ENCODE peak calls at places on chromosomes 1 and 21, in seven cellular contexts. N, A, X, G, W, D and J are unnamed samples.

GRCh38 chr1:181159451-181160151 is 71.1 kb downstream of the IER5 start:
- DNase-seq in N (peak), A (no peak), X (no peak), G (no peak), W (peak), D (peak), J (no peak)

GRCh38 chr21:44833663-44834062 is 15.8 kb upstream of the SUMO3 start:
- DNase-seq in N (no peak), A (no peak), X (no peak), G (no peak), W (no peak), D (no peak), J (no peak)

GRCh38 chr21:18832950-18833349 is 429.4 kb upstream of the TMPRSS15 start:
- DNase-seq in N (no peak), A (no peak), X (no peak), G (no peak), W (no peak), D (peak), J (no peak)

GRCh38 chr1:33346921-33347649 is 26.2 kb upstream of the A3GALT2 start:
- DNase-seq in N (no peak), A (peak), X (no peak), G (no peak), W (no peak), D (peak), J (no peak)

GRCh38 chr1:91594383-91595065 is 93.9 kb downstream of the CDC7 start:
- DNase-seq in N (no peak), A (no peak), X (no peak), G (no peak), W (no peak), D (no peak), J (no peak)

GRCh38 chr1:164659621-164660414 is 100.8 kb downstream of the PBX1 start:
- DNase-seq in N (no peak), A (no peak), X (no peak), G (peak), W (peak), D (peak), J (no peak)

GRCh38 chr1:210627740-210628139 is 299.0 kb downstream of the HHAT start:
- DNase-seq in N (no peak), A (no peak), X (no peak), G (no peak), W (no peak), D (no peak), J (no peak)

GRCh38 chr1:41278076-41278475 is 36.0 kb upstream of the SCMH1 start:
- DNase-seq in N (no peak), A (no peak), X (no peak), G (no peak), W (no peak), D (no peak), J (no peak)

GRCh38 chr1:45409243-45409642 is 69.0 kb upstream of the MUTYH start:
- DNase-seq in N (no peak), A (no peak), X (no peak), G (no peak), W (no peak), D (no peak), J (no peak)

GRCh38 chr1:56644941-56645662 is at the start of gene PRKAA2:
- DNase-seq in N (no peak), A (peak), X (peak), G (peak), W (peak), D (peak), J (peak)

GRCh38 chr1:161153682-161154337 is at the start of gene UFC1:
- DNase-seq in N (peak), A (peak), X (peak), G (peak), W (peak), D (peak), J (peak)

GRCh38 chr1:194618101-194618500 is 1431.7 kb upstream of the B3GALT2 start:
- DNase-seq in N (no peak), A (no peak), X (no peak), G (no peak), W (no peak), D (no peak), J (no peak)

GRCh38 chr1:82818596-82818995 is 1017.9 kb downstream of the ADGRL2 start:
- DNase-seq in N (no peak), A (no peak), X (no peak), G (no peak), W (no peak), D (no peak), J (no peak)

GRCh38 chr1:33093004-33093403 is 12.1 kb downstream of the AZIN2 start:
- DNase-seq in N (no peak), A (no peak), X (no peak), G (no peak), W (no peak), D (no peak), J (no peak)

GRCh38 chr1:203682401-203683383 is 56.1 kb downstream of the ATP2B4 start:
- DNase-seq in N (peak), A (peak), X (no peak), G (no peak), W (no peak), D (no peak), J (no peak)

GRCh38 chr1:197268012-197268411 is at the start of gene CRB1:
- DNase-seq in N (no peak), A (no peak), X (no peak), G (no peak), W (no peak), D (no peak), J (no peak)

GRCh38 chr1:31432592-31433395 is 19.8 kb downstream of the SERINC2 start:
- DNase-seq in N (no peak), A (no peak), X (no peak), G (no peak), W (no peak), D (no peak), J (no peak)

GRCh38 chr1:221567859-221568507 is 173.9 kb downstream of the DUSP10 start:
- DNase-seq in N (no peak), A (no peak), X (no peak), G (no peak), W (no peak), D (no peak), J (no peak)

GRCh38 chr1:201376464-201377374 is 761 bp downstream of the TNNT2 start:
- DNase-seq in N (no peak), A (peak), X (no peak), G (no peak), W (no peak), D (peak), J (peak)

GRCh38 chr1:182962554-182963115 is 9.7 kb upstream of the SHCBP1L start:
- DNase-seq in N (no peak), A (peak), X (peak), G (peak), W (peak), D (peak), J (peak)

GRCh38 chr1:24862775-24863483 is 67.1 kb downstream of the RUNX3 start:
- DNase-seq in N (no peak), A (no peak), X (no peak), G (no peak), W (no peak), D (no peak), J (no peak)

GRCh38 chr21:25647632-25648031 is 8.6 kb downstream of the JAM2 start:
- DNase-seq in N (no peak), A (no peak), X (no peak), G (no peak), W (no peak), D (no peak), J (no peak)

GRCh38 chr1:200029035-200029623 is 1.6 kb downstream of the NR5A2 start:
- DNase-seq in N (no peak), A (peak), X (no peak), G (no peak), W (peak), D (peak), J (peak)

GRCh38 chr1:58583496-58583895 is 6.4 kb upstream of the TACSTD2 start:
- DNase-seq in N (no peak), A (no peak), X (no peak), G (no peak), W (no peak), D (no peak), J (no peak)

GRCh38 chr1:91160363-91161075 is 138.7 kb upstream of the ZNF644 start:
- DNase-seq in N (no peak), A (no peak), X (no peak), G (no peak), W (no peak), D (no peak), J (no peak)

GRCh38 chr1:234408757-234409156 is 35.5 kb downstream of the COA6 start:
- DNase-seq in N (peak), A (no peak), X (no peak), G (no peak), W (no peak), D (no peak), J (no peak)

GRCh38 chr1:223712856-223713494 is 636 bp downstream of the CAPN2 start:
- DNase-seq in N (peak), A (peak), X (peak), G (peak), W (no peak), D (peak), J (no peak)

GRCh38 chr1:11567244-11568065 is 86.8 kb downstream of the FBXO2 start:
- DNase-seq in N (no peak), A (no peak), X (no peak), G (no peak), W (no peak), D (no peak), J (no peak)

GRCh38 chr1:76374111-76374510 is 299.6 kb downstream of the ST6GALNAC3 start:
- DNase-seq in N (no peak), A (no peak), X (no peak), G (no peak), W (no peak), D (no peak), J (no peak)

GRCh38 chr21:39022901-39023693 is 160.2 kb downstream of the PSMG1 start:
- DNase-seq in N (no peak), A (no peak), X (peak), G (peak), W (no peak), D (no peak), J (no peak)

GRCh38 chr1:41315482-41315823 is 45.8 kb upstream of the FOXO6 start:
- DNase-seq in N (no peak), A (no peak), X (no peak), G (no peak), W (no peak), D (no peak), J (no peak)

GRCh38 chr21:46598563-46599250 is 6.2 kb downstream of the S100B start:
- DNase-seq in N (no peak), A (no peak), X (peak), G (no peak), W (no peak), D (no peak), J (no peak)

GRCh38 chr21:37059181-37059580 is 13.7 kb downstream of the PIGP start:
- DNase-seq in N (no peak), A (no peak), X (no peak), G (no peak), W (no peak), D (no peak), J (no peak)

GRCh38 chr21:37057614-37058013 is 15.3 kb downstream of the PIGP start:
- DNase-seq in N (no peak), A (no peak), X (no peak), G (no peak), W (no peak), D (no peak), J (no peak)

GRCh38 chr21:37062592-37062933 is 10.3 kb downstream of the PIGP start:
- DNase-seq in N (no peak), A (no peak), X (no peak), G (no peak), W (no peak), D (no peak), J (no peak)

GRCh38 chr21:37061926-37062591 is 10.8 kb downstream of the PIGP start:
- DNase-seq in N (no peak), A (no peak), X (no peak), G (no peak), W (no peak), D (no peak), J (no peak)

DNA sequence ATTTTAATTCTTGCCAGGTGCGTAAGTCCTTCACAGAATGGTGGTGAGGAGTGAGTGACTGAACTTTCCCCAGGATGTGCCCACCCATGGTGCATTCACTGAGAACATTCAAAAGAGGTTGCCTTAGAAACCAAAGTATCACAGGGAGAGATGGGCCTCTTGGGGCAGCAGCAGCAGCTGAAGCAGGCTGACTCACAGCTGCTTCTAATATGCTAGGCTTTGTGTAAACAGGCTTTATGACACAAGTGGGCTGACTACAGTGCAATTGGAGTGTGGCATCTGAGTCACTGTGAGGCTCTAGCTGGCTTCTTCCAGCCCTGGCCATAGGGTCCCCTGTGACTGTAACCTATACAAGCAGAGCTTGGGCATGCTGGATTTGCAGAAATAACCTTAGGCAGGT is 12.6 kb downstream of the PIGP start:
- DNase-seq in N (no peak), A (no peak), X (no peak), G (peak), W (no peak), D (peak), J (no peak)
- TF ChIP-seq CTCF in N (no peak), A (no peak), X (no peak), G (no peak), W (no peak), D (no peak), J (no peak)

GRCh38 chr1:217078959-217079358 is 355.7 kb upstream of the ESRRG start:
- DNase-seq in N (no peak), A (no peak), X (no peak), G (no peak), W (no peak), D (no peak), J (no peak)
- TF ChIP-seq CTCF in N (no peak), A (no peak), X (no peak), G (no peak), W (no peak), D (no peak), J (no peak)

GRCh38 chr1:68232354-68233148 is at the start of gene WLS:
- DNase-seq in N (no peak), A (peak), X (peak), G (peak), W (peak), D (peak), J (peak)
- TF ChIP-seq CTCF in N (no peak), A (no peak), X (peak), G (peak), W (no peak), D (no peak), J (peak)

DNA sequence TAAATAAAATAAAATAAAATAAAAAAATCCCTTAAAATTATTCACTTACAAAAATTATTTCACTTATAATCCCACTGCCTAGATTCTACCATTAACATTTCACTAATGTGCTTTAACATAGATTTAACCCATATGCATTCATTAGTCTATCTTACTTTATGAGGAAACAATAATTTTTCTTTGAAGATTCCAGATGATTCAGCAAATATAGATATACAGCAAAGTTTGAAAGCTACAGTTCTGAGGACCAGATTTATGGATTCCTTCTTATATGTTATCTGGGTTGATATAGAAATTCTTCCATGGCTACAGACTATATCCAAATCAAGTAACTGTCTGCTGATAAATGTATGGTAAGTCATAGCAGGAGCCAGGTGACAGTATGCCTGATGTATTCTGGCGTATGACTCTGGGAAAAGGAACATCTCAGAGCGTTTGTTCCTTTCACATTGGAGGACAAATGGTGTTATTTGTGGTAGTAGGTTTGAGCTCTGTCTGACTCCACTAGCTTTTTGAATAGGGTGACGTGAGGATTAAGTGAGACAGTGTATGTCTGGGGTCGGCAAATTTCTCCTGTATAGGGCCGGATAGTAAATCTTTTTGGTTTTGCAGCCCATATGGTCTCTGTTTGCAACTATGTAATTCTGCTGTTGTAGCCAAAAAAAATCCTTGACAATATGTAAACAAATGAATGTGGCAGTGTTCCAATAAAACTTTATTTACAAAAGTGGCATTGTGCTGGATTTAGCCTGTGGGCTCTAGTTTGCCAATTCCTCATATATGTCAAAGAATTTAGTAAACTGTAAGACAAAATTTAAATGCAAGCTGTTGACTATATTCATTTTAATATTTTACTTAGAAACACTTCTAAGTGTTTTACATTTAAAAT is 9.3 kb downstream of the MAP3K21 start:
- DNase-seq in N (no peak), A (no peak), X (no peak), G (no peak), W (no peak), D (no peak), J (no peak)
- TF ChIP-seq CTCF in N (no peak), A (no peak), X (no peak), G (no peak), W (no peak), D (no peak), J (no peak)

DNA sequence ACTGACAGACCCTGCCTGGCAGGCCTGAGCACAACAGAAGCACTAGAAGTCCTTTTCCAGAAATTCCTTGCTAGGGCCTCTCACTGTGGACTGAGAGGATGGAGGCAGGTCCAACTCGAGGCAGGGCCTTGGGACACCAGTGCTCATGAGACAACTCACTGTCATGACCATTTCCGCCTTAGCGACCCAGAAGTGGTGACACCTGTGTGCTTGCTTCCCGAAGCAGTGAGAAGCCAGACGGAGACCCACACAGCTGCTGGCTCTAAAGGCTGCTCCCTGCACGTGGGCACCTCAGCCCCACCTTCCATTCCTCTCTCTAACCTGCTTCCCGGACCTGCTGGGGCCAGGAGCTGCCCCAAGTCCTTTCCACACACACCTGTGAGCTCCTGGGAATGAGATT is 33.0 kb downstream of the KCNC4 start:
- DNase-seq in N (no peak), A (no peak), X (no peak), G (no peak), W (no peak), D (no peak), J (no peak)
- TF ChIP-seq CTCF in N (no peak), A (no peak), X (no peak), G (no peak), W (no peak), D (no peak), J (no peak)